ENCODE peak calls at places on chromosome 14, in six cellular contexts. P, X, G, V, R and O are unnamed samples.

GRCh38 chr14:35078082-35078481 is 32.0 kb downstream of the FAM177A1 start:
- DNase-seq in P (no peak), G (no peak), R (no peak), V (no peak), X (no peak), O (no peak)

GRCh38 chr14:90777830-90778467 is 38.3 kb downstream of the TTC7B start:
- DNase-seq in P (no peak), R (no peak), V (no peak), G (no peak), X (no peak), O (no peak)

GRCh38 chr14:32430326-32430725 is 101.2 kb downstream of the AKAP6 start:
- DNase-seq in R (no peak), P (no peak), V (peak), G (peak), X (no peak), O (peak)

GRCh38 chr14:50544911-50545310 is 12.5 kb upstream of the MAP4K5 start:
- DNase-seq in G (no peak), X (no peak), P (no peak), V (no peak), R (no peak), O (no peak)

GRCh38 chr14:31578266-31578665 is 17.1 kb downstream of the NUBPL start:
- DNase-seq in G (peak), P (no peak), R (peak), V (no peak), X (no peak), O (no peak)

GRCh38 chr14:61233436-61233956 is 47.6 kb downstream of the TMEM30B start:
- DNase-seq in G (no peak), V (no peak), R (no peak), X (no peak), P (no peak), O (no peak)

GRCh38 chr14:61417890-61418455 is 96.6 kb downstream of the PRKCH start:
- DNase-seq in P (no peak), R (no peak), G (no peak), V (no peak), X (no peak), O (no peak)

GRCh38 chr14:41662780-41663477 is 56.3 kb downstream of the LRFN5 start:
- DNase-seq in R (no peak), X (no peak), G (no peak), V (no peak), P (no peak), O (no peak)

GRCh38 chr14:106622200-106622745 is 1095.9 kb downstream of the TMEM121 start:
- DNase-seq in P (no peak), V (no peak), R (no peak), X (no peak), G (no peak), O (no peak)

GRCh38 chr14:97713023-97713422 is 915.8 kb downstream of the VRK1 start:
- DNase-seq in V (peak), G (no peak), P (no peak), X (no peak), R (no peak), O (peak)

GRCh38 chr14:61730756-61731373 is 31.4 kb upstream of the SNAPC1 start:
- DNase-seq in P (no peak), G (no peak), R (no peak), V (peak), X (peak), O (no peak)

GRCh38 chr14:59371762-59372161 is 93.4 kb downstream of the GPR135 start:
- DNase-seq in G (peak), R (no peak), X (no peak), P (no peak), V (no peak), O (no peak)

GRCh38 chr14:100484531-100485267 is 102.5 kb downstream of the BEGAIN start:
- DNase-seq in R (peak), G (no peak), X (no peak), V (no peak), P (no peak), O (no peak)
- H3K4me3 ChIP-seq in R (no peak), G (no peak), X (no peak), V (no peak), P (no peak), O (no peak)

GRCh38 chr14:102967506-102967795 is 45.0 kb downstream of the AMN start:
- DNase-seq in P (no peak), V (no peak), G (no peak), R (no peak), X (no peak), O (no peak)

GRCh38 chr14:102966681-102967505 is 44.4 kb downstream of the AMN start:
- DNase-seq in R (no peak), P (no peak), X (no peak), V (no peak), G (no peak), O (peak)

GRCh38 chr14:102966256-102966655 is 43.8 kb downstream of the AMN start:
- DNase-seq in R (no peak), G (no peak), P (no peak), V (no peak), X (no peak), O (no peak)

GRCh38 chr14:102964152-102964730 is 41.8 kb downstream of the AMN start:
- DNase-seq in R (no peak), X (no peak), G (no peak), P (no peak), V (no peak), O (no peak)

DNA sequence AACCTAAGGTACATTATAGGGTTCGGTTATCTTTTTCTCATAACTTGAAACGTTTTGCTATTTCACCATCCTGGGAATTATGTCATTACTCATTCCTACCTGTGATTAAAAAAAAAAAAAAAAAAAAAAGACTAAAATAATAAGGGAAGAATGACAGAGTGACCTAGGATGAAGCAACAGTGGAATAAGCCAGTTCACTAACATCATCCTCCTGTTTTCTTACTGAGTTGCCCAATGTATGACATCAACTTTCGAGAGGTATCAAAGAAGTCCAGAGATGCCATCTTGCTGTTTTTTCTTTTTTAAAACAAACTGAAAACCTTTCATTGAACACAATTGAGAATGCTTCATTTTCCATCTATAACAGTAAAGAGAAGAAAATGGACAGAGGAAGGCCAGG is 42.8 kb downstream of the AMN start:
- DNase-seq in G (peak), P (no peak), R (no peak), X (no peak), V (no peak), O (no peak)
- H3K4me3 ChIP-seq in G (no peak), P (no peak), R (no peak), X (no peak), V (no peak), O (no peak)

DNA sequence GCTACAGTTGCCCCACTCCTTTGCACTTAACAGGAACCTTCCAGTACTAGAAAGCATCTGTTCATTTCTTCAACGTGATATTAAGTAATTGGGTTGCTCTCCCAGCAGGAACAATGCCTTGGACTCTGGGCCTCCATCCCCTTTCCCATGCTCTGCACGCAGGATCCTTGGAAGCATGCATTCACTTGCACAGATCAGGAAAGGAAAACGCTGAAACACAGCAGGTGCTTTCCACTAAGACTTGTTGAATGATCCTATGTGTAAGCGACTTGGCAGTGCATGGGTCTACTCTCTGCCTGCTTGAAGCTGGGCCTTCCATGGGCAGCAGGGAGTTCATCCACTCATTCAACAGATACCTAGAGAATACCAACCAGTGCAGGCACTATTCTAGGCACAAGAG is 2.3 kb downstream of the LTBP2 start:
- DNase-seq in V (no peak), P (peak), R (no peak), X (no peak), G (peak), O (no peak)
- H3K4me3 ChIP-seq in V (no peak), P (no peak), R (peak), X (no peak), G (peak), O (peak)

DNA sequence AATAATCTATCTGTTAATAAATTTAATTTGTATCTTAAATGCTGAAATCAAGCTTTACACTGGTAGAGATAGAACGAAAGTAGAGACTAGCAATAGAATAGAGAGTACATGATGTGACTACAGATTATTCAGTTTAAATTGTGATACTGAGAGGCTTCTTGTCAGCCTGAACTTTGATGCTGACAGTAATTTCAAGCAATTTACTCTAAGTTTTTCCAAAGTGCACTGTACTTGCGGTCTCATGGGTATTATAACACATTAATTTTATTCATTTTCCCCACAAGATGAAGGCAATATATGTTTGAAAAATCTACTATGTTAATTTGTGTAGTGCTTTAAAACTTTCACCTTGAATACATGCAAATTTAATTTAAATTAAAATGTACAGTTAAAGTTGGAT is 914.0 kb upstream of the FBXO33 start:
- DNase-seq in P (no peak), R (no peak), V (no peak), G (no peak), X (no peak), O (no peak)
- H3K4me3 ChIP-seq in P (no peak), R (no peak), V (no peak), G (no peak), X (no peak), O (no peak)

GRCh38 chr14:75050852-75051555 is at the start of gene MLH3:
- DNase-seq in V (peak), X (peak), G (peak), R (peak), P (peak), O (no peak)
- H3K4me3 ChIP-seq in V (peak), X (peak), G (peak), R (peak), P (peak), O (peak)

GRCh38 chr14:22978487-22978837 is 3.9 kb downstream of the AJUBA start:
- DNase-seq in R (no peak), G (no peak), P (no peak), X (no peak), V (peak), O (no peak)
- H3K4me3 ChIP-seq in R (peak), G (no peak), P (no peak), X (no peak), V (peak), O (peak)

GRCh38 chr14:105128059-105128458 is 40.5 kb downstream of the JAG2 start:
- DNase-seq in G (no peak), R (no peak), V (no peak), P (no peak), X (no peak), O (no peak)
- H3K4me3 ChIP-seq in G (no peak), R (no peak), V (no peak), P (no peak), X (no peak), O (no peak)

GRCh38 chr14:96184737-96185136 is 19.9 kb upstream of the BDKRB2 start:
- DNase-seq in V (no peak), G (no peak), X (no peak), P (no peak), R (peak), O (no peak)
- H3K4me3 ChIP-seq in V (no peak), G (no peak), X (no peak), P (no peak), R (no peak), O (no peak)

DNA sequence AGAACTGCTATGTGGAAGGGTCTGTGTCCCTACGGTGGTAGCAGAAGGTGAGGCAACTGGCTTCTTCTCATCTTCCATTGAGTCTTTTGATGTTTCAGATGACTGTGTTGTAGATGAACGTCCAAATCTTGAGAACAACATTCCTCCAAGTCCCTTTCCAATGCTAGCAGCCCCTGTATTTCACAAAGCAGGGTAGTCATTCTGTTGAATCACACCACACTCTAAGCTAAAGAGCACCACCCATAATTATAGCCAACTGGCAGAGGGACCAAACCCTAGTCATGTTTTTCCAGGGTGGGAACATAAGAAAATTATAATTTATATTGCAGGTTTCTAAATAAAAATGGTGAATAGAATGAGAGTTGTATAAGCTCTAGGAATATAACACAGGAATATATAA is 98.7 kb downstream of the DDHD1 start:
- DNase-seq in P (no peak), V (peak), G (peak), R (peak), X (no peak), O (peak)
- H3K4me3 ChIP-seq in P (no peak), V (no peak), G (no peak), R (no peak), X (no peak), O (no peak)

DNA sequence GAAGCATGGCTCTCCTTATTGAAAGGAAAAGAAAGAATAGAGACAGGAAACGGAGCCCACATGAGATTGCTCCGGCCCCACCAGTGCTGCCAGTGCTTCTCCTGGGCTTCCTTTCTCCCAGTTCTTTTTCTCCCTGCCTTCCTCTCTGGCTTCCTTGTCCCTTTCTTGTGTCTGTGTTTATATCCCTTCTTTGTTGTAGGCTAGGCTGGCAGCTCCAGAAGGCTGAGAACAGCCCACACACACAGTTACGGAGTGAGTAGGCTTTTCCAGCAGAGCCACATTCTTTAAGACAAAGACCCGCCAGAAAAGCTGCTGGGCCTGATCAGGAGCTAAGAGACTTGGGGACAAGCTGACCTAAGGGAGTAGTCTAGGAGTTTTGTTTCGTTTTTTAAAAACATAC is 13.0 kb downstream of the CIPC start:
- DNase-seq in R (no peak), P (no peak), G (peak), V (no peak), X (no peak), O (no peak)
- H3K4me3 ChIP-seq in R (no peak), P (no peak), G (no peak), V (no peak), X (no peak), O (no peak)